ENCODE peak calls at places on chromosomes 12 and 14, in nine cellular contexts. G, J, L, U, Q, R, X, K and M are unnamed samples.

GRCh38 chr12:100733817-100734593 is 60.6 kb upstream of the ANO4 start:
- DNase-seq in R (peak), K (no peak), U (no peak), X (peak), Q (peak), L (no peak), J (no peak), G (no peak), M (no peak)

GRCh38 chr14:21852061-21852664 is 178.5 kb upstream of the OR4E1 start:
- DNase-seq in L (peak), Q (peak), X (peak), R (peak), J (no peak), G (no peak), U (peak), K (peak), M (peak)

GRCh38 chr12:77893918-77894317 is 63.2 kb downstream of the NAV3 start:
- DNase-seq in U (no peak), G (no peak), R (no peak), J (peak), X (peak), K (no peak), Q (peak), L (no peak), M (no peak)

GRCh38 chr12:119259483-119259882 is 75.0 kb upstream of the CCDC60 start:
- DNase-seq in L (no peak), G (no peak), J (no peak), K (no peak), U (no peak), R (peak), X (no peak), Q (no peak), M (no peak)

GRCh38 chr14:60488175-60488574 is 2.3 kb upstream of the C14orf39 start:
- DNase-seq in G (no peak), L (no peak), Q (peak), R (no peak), K (no peak), J (no peak), X (no peak), U (no peak), M (no peak)

GRCh38 chr12:116066381-116067230 is 210.9 kb downstream of the MED13L start:
- DNase-seq in L (peak), R (no peak), K (peak), Q (peak), U (no peak), X (peak), G (peak), J (no peak), M (peak)

GRCh38 chr12:109504068-109504467 is 26.6 kb downstream of the UBE3B start:
- DNase-seq in Q (peak), L (no peak), K (no peak), G (no peak), R (no peak), U (no peak), J (no peak), X (no peak), M (no peak)

GRCh38 chr14:102949801-102950451 is 27.5 kb downstream of the AMN start:
- DNase-seq in G (no peak), K (no peak), L (no peak), J (no peak), U (no peak), R (peak), Q (no peak), X (peak), M (no peak)

GRCh38 chr12:106120578-106121105 is 18.1 kb downstream of the NUAK1 start:
- DNase-seq in Q (no peak), X (no peak), G (no peak), K (no peak), U (no peak), R (no peak), L (no peak), J (no peak), M (no peak)

GRCh38 chr12:96258451-96258933 is 64.3 kb downstream of the ELK3 start:
- DNase-seq in L (no peak), J (peak), U (no peak), X (peak), Q (peak), K (no peak), R (peak), G (peak), M (no peak)

GRCh38 chr12:95248604-95249355 is 31.2 kb downstream of the VEZT start:
- DNase-seq in R (no peak), G (no peak), Q (peak), J (no peak), X (peak), L (no peak), U (no peak), K (no peak), M (no peak)

GRCh38 chr14:52052289-52052943 is 16.4 kb downstream of the NID2 start:
- DNase-seq in X (peak), J (no peak), K (no peak), L (no peak), Q (no peak), G (peak), U (no peak), R (no peak), M (no peak)

GRCh38 chr12:47277972-47278448 is 198.3 kb upstream of the AMIGO2 start:
- DNase-seq in X (peak), U (no peak), G (no peak), K (no peak), Q (no peak), R (no peak), L (no peak), J (peak), M (no peak)

GRCh38 chr14:100815478-100816285 is 10.2 kb upstream of the MEG3 start:
- DNase-seq in Q (no peak), R (no peak), K (no peak), X (peak), U (no peak), J (peak), G (no peak), L (no peak), M (no peak)

GRCh38 chr14:79328863-79329262 is 882.4 kb downstream of the DIO2 start:
- DNase-seq in U (no peak), R (no peak), L (no peak), X (peak), J (peak), Q (no peak), K (no peak), G (no peak), M (no peak)

GRCh38 chr14:61474671-61475070 is 153.3 kb downstream of the PRKCH start:
- DNase-seq in X (no peak), G (no peak), K (no peak), L (no peak), R (no peak), Q (no peak), J (no peak), U (no peak), M (no peak)

GRCh38 chr12:65494537-65494936 is 216.1 kb downstream of the MSRB3 start:
- DNase-seq in K (no peak), Q (no peak), R (no peak), L (no peak), U (no peak), J (no peak), G (no peak), X (no peak), M (no peak)

GRCh38 chr14:69631509-69631908 is 20.1 kb downstream of the SUSD6 start:
- DNase-seq in J (no peak), Q (peak), X (peak), R (no peak), K (no peak), U (no peak), L (no peak), G (no peak), M (no peak)

GRCh38 chr14:50231475-50232275 is at the start of gene SOS2:
- DNase-seq in G (peak), X (peak), U (peak), K (peak), R (peak), J (peak), Q (peak), L (peak), M (peak)

GRCh38 chr12:93776581-93777018 is 99.4 kb downstream of the CRADD start:
- DNase-seq in R (peak), Q (no peak), L (no peak), G (no peak), J (no peak), K (no peak), U (no peak), X (peak), M (no peak)

GRCh38 chr12:127515941-127516340 is 751.0 kb upstream of the TMEM132C start:
- DNase-seq in Q (no peak), G (no peak), J (peak), R (no peak), X (peak), U (no peak), K (no peak), L (no peak), M (no peak)

GRCh38 chr14:37054144-37054543 is 118.3 kb downstream of the SLC25A21 start:
- DNase-seq in J (no peak), Q (no peak), U (no peak), L (no peak), K (no peak), R (no peak), X (no peak), G (no peak), M (no peak)

GRCh38 chr12:67155863-67156262 is 113.3 kb upstream of the CAND1 start:
- DNase-seq in J (peak), R (no peak), X (peak), K (no peak), G (no peak), Q (no peak), L (no peak), U (no peak), M (no peak)

GRCh38 chr14:95712398-95712797 is 1.5 kb downstream of the TCL1A start:
- DNase-seq in Q (no peak), L (no peak), J (no peak), R (no peak), X (no peak), G (no peak), U (no peak), K (no peak), M (no peak)

GRCh38 chr12:62817556-62818271 is 117.2 kb downstream of the PPM1H start:
- DNase-seq in J (peak), K (no peak), R (peak), U (no peak), Q (no peak), G (no peak), X (peak), L (peak), M (no peak)

GRCh38 chr12:60020068-60020467 is 424.2 kb downstream of the SLC16A7 start:
- DNase-seq in U (no peak), R (no peak), G (no peak), J (no peak), Q (no peak), X (no peak), L (peak), K (no peak), M (no peak)

GRCh38 chr12:106192659-106193403 is 54.1 kb upstream of the NUAK1 start:
- DNase-seq in Q (no peak), R (no peak), U (no peak), X (no peak), K (no peak), J (no peak), G (no peak), L (no peak), M (no peak)

GRCh38 chr14:24310666-24311604 is at the start of gene LTB4R:
- DNase-seq in K (peak), J (no peak), L (peak), R (no peak), U (no peak), X (peak), Q (no peak), G (peak), M (peak)